ENCODE peak calls at places on chromosomes 3 and 15, in nine cellular contexts. U is H9, G is kidney, Q is AG04450, C is tibial nerve, W is HFF-Myc, V is natural killer cell, F is left lung, E is ovary. N is an unnamed sample.

GRCh38 chr3:63442918-63443317 is 164.8 kb downstream of the SYNPR start:
- DNase-seq in F (no peak), E (no peak), G (no peak), Q (no peak), C (no peak), V (no peak), W (no peak), U (no peak), N (no peak)

GRCh38 chr3:139355502-139355901 is 11.7 kb downstream of the MRPS22 start:
- DNase-seq in Q (no peak), W (no peak), V (no peak), G (no peak), C (no peak), E (no peak), F (no peak), U (no peak), N (no peak)

GRCh38 chr15:65201918-65202317 is 9.4 kb downstream of the CILP start:
- DNase-seq in Q (no peak), C (no peak), W (no peak), E (no peak), F (no peak), G (no peak), V (no peak), U (no peak), N (no peak)

GRCh38 chr15:80507638-80508316 is 103.6 kb downstream of the ARNT2 start:
- DNase-seq in U (no peak), W (peak), E (no peak), C (no peak), V (no peak), Q (peak), G (no peak), F (no peak), N (no peak)

GRCh38 chr3:184384856-184385422 is 5.1 kb downstream of the CHRD start:
- DNase-seq in W (no peak), V (no peak), Q (no peak), G (no peak), E (no peak), U (no peak), C (no peak), F (no peak), N (no peak)

GRCh38 chr3:141000027-141000663 is 51.0 kb upstream of the SPSB4 start:
- DNase-seq in W (peak), Q (peak), U (peak), F (peak), C (peak), V (no peak), G (peak), E (peak), N (no peak)

GRCh38 chr3:8482960-8483665 is 18.5 kb upstream of the LMCD1 start:
- DNase-seq in W (peak), E (peak), U (no peak), G (peak), C (peak), F (peak), V (no peak), Q (peak), N (no peak)

GRCh38 chr3:195582947-195583346 is 793 bp downstream of the APOD start:
- DNase-seq in E (no peak), C (no peak), U (peak), Q (no peak), W (no peak), V (no peak), G (no peak), F (no peak), N (no peak)

GRCh38 chr15:27358751-27359434 is 387.9 kb downstream of the GABRG3 start:
- DNase-seq in W (no peak), V (no peak), C (no peak), E (no peak), G (no peak), Q (no peak), U (peak), F (no peak), N (no peak)
- TF ChIP-seq CTCF in W (peak), V (no peak), C (no peak), E (no peak), G (peak), Q (peak), U (peak), F (peak), N (no peak)

GRCh38 chr3:148307443-148307843 is 390.3 kb upstream of the AGTR1 start:
- DNase-seq in C (no peak), U (no peak), Q (no peak), G (no peak), E (no peak), V (no peak), W (no peak), F (no peak), N (no peak)

DNA sequence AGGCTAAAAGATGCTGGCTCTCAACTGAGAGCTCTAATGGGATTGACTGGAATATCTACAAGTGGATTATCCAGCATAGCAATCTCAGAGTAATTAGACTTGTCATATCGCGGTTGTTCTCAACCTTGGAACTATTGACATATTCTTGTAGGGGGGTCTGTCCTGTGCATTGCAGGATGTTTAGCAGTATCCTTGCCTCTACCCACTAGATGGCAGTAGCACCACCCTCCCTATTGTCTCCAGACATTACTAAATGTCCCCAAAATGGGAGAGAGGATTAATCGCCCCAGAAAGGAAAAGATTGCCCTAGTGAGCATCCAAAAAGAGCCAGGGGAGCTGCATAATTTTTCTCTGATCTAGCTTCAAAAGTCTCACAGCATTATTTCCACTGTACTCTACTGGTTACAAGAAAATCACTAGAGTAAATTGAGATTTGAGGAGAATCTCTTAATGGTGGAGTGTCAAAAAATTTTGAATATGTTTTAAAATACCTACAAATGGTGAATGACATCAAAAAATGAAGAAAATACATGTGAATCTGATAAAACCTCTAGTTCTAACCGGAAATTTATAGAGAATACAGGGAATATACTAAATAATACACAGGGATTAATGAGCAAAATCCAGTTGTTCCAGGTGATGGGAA is 388.2 kb upstream of the AGTR1 start:
- DNase-seq in G (no peak), C (peak), U (peak), W (no peak), E (no peak), Q (no peak), V (no peak), F (no peak), N (no peak)
- TF ChIP-seq CTCF in G (peak), C (peak), U (peak), W (peak), E (no peak), Q (peak), V (no peak), F (peak), N (no peak)

DNA sequence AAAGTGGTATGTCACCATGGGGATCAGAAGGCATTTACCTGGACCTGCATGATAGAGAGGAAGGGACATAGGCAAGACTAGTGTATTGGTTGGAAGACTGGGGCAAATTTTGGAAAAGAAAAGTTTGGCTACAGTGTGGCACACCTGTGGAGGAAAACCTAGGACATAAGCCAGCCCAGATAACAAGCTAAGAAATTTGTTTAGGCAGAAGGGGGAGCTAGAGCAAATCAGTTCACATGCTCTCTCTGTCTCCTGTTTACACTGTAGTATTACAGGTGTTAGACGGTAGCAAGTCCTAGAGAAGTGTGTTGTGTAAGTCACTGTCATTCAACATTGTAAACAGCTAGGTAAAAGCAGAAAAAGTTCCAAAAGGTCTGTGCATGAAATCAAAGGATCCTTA is 11.9 kb upstream of the ALDH1A2 start:
- DNase-seq in E (no peak), C (no peak), V (no peak), F (no peak), G (no peak), U (no peak), Q (no peak), W (no peak), N (no peak)
- TF ChIP-seq CTCF in E (no peak), C (no peak), V (no peak), F (no peak), G (peak), U (peak), Q (no peak), W (no peak), N (no peak)

GRCh38 chr3:169390310-169390731 is 273.2 kb downstream of the MECOM start:
- DNase-seq in Q (no peak), G (no peak), C (no peak), U (no peak), E (no peak), W (no peak), V (no peak), F (no peak), N (no peak)
- TF ChIP-seq CTCF in Q (peak), G (no peak), C (no peak), U (peak), E (no peak), W (no peak), V (no peak), F (no peak), N (no peak)

DNA sequence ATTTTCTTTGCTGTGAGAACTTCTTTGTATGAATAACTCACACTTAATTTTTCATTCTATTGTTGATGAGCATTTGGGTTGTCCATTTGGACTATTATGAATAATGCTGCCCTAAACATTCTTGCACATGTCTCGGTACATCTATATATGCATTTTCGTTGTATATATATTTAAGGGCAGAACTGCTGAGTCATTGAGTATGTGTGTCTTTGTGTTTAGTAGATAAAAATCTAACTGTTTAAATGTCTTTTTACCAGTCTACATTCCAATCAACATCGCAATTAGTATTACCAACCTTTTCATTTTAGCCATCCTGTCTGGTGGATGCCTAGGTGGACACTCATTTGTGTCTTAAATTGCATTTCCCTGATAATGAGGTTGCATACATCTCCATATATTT is 144.4 kb downstream of the UACA start:
- DNase-seq in F (no peak), C (no peak), W (no peak), U (no peak), E (no peak), G (no peak), V (no peak), Q (no peak), N (no peak)
- TF ChIP-seq CTCF in F (no peak), C (no peak), W (no peak), U (no peak), E (no peak), G (no peak), V (no peak), Q (no peak), N (no peak)

GRCh38 chr15:78315686-78316085 is 16.3 kb upstream of the SKIC8 start:
- DNase-seq in G (peak), E (peak), W (no peak), U (peak), V (no peak), Q (no peak), C (no peak), F (no peak), N (no peak)
- TF ChIP-seq CTCF in G (no peak), E (no peak), W (peak), U (peak), V (no peak), Q (peak), C (no peak), F (no peak), N (no peak)

GRCh38 chr15:64093627-64094417 is at the start of gene CIAO2A:
- DNase-seq in G (peak), Q (peak), F (peak), E (peak), U (peak), V (peak), W (peak), C (peak), N (peak)

GRCh38 chr15:64095431-64095794 is 369 bp upstream of the SNX1 start:
- DNase-seq in U (no peak), W (no peak), V (no peak), C (no peak), F (no peak), E (no peak), Q (no peak), G (no peak), N (no peak)

GRCh38 chr15:64092075-64092820 is 1.4 kb downstream of the CIAO2A start:
- DNase-seq in G (no peak), C (no peak), E (no peak), Q (no peak), F (no peak), U (no peak), V (no peak), W (no peak), N (no peak)

GRCh38 chr15:64090527-64090926 is 3.1 kb downstream of the CIAO2A start:
- DNase-seq in Q (no peak), F (no peak), W (no peak), U (no peak), V (no peak), C (no peak), G (no peak), E (no peak), N (no peak)

DNA sequence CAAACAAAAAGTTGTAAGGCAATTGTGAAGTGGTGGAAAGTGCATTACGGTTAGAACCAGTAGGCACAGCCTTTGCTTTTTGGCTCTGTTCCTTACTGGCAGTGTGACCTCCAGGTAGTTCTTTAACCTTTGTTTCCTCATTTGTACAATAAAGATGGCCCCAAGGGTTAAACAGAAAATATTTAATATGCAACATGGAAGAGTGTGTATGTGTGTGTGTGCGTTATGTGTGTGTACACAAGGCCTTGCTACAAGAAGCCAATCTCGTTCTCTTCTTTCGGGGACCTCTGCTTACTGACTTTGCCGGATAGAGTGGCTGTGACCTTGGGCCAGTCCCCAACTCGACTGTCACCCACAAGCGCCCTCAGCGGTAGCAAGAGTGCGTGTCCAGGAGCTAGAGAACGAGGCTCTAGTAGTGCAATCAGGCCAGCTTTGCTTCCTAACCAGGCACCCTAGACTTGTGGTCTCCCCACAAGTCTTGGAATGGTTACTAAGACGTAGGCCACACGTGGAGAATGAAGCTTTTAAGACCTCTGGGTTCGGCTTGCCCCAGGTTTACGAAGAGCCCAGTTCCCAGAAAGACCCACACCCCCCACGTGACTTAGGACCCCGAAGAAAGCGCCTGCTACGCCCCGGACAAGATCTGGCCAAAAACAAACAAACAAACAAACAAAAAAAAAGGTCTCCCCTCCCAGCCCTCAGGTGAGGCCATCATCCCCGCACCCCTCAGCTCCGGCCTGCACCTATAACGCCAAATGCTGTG is 593 bp downstream of the CIAO2A start:
- DNase-seq in E (peak), V (peak), Q (no peak), W (no peak), C (no peak), F (peak), G (no peak), U (peak), N (peak)
- TF ChIP-seq CTCF in E (no peak), V (no peak), Q (no peak), W (no peak), C (no peak), F (no peak), G (no peak), U (peak), N (no peak)

GRCh38 chr3:41041899-41042298 is 157.4 kb upstream of the CTNNB1 start:
- DNase-seq in G (no peak), V (no peak), W (no peak), Q (no peak), C (no peak), F (no peak), U (no peak), E (no peak), N (no peak)

GRCh38 chr3:41050149-41050548 is 149.2 kb upstream of the CTNNB1 start:
- DNase-seq in E (no peak), C (no peak), G (no peak), V (no peak), U (no peak), W (no peak), F (no peak), Q (no peak), N (no peak)

GRCh38 chr3:41044526-41044925 is 154.8 kb upstream of the CTNNB1 start:
- DNase-seq in G (no peak), C (no peak), W (no peak), Q (no peak), U (no peak), V (no peak), E (no peak), F (no peak), N (no peak)

GRCh38 chr3:41041457-41041856 is 157.8 kb upstream of the CTNNB1 start:
- DNase-seq in C (no peak), E (no peak), W (no peak), U (no peak), Q (no peak), F (no peak), V (no peak), G (no peak), N (no peak)

DNA sequence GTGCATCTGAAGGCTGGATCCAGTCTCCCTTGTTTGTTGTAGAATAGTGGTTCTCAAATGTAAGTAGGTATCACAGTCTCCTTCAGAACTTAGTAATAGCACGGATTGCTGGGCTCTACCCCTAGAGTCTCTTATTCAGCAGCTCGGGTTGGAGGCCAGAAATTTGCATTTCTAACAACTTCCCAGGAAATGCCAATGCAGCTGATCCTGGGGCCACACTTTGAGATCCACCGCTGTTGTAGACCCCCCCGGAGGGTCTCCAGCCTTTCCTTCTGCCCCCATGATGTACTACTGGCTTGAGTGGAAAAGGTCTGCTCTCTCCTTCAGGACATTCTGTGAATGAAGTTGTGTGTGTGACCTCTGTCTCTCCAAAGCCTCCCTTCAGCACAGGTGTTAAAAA is 153.8 kb upstream of the CTNNB1 start:
- DNase-seq in F (no peak), V (no peak), U (no peak), G (no peak), E (no peak), C (no peak), Q (no peak), W (no peak), N (no peak)
- TF ChIP-seq CTCF in F (no peak), V (no peak), U (no peak), G (no peak), E (no peak), C (no peak), Q (no peak), W (no peak), N (no peak)